ENCODE peak calls at places on chromosomes 13 and 19, in four cellular contexts. One of them, this sample, is unnamed. For H3K9me3, the result is how much of the 10 kb centered on the place peaks cover.

GRCh38 chr13:30898721-30899188 is 7.3 kb upstream of the MEDAG start:
- DNase-seq in gastrocnemius medialis: no peak
- DNase-seq in uterus: no peak
- DNase-seq in tibial nerve: peak
- DNase-seq in this sample: no peak

GRCh38 chr13:32175307-32175706 is 139.9 kb downstream of the ZAR1L start:
- DNase-seq in gastrocnemius medialis: no peak
- DNase-seq in uterus: peak
- DNase-seq in tibial nerve: no peak
- DNase-seq in this sample: no peak

GRCh38 chr13:82878536-82878935 is 1003.7 kb downstream of the SLITRK1 start:
- DNase-seq in gastrocnemius medialis: no peak
- DNase-seq in uterus: no peak
- DNase-seq in tibial nerve: no peak
- DNase-seq in this sample: no peak

GRCh38 chr13:112012705-112013085 is 54.3 kb upstream of the SOX1 start:
- DNase-seq in gastrocnemius medialis: no peak
- DNase-seq in uterus: no peak
- DNase-seq in tibial nerve: no peak
- DNase-seq in this sample: no peak

GRCh38 chr19:17107546-17108452 is 32.2 kb downstream of the MYO9B start:
- DNase-seq in gastrocnemius medialis: peak
- DNase-seq in uterus: peak
- DNase-seq in tibial nerve: peak
- DNase-seq in this sample: peak

GRCh38 chr19:46990998-46991676 is 28.5 kb upstream of the NPAS1 start:
- DNase-seq in gastrocnemius medialis: peak
- DNase-seq in uterus: peak
- DNase-seq in tibial nerve: peak
- DNase-seq in this sample: peak

GRCh38 chr19:49415102-49415809 is 8.0 kb downstream of the PTH2 start:
- DNase-seq in gastrocnemius medialis: no peak
- DNase-seq in uterus: no peak
- DNase-seq in tibial nerve: no peak
- DNase-seq in this sample: no peak

GRCh38 chr19:3536429-3537100 is 2.4 kb upstream of the TEKTIP1 start:
- DNase-seq in gastrocnemius medialis: no peak
- DNase-seq in uterus: no peak
- DNase-seq in tibial nerve: peak
- DNase-seq in this sample: no peak

GRCh38 chr19:739998-740715 is 10.8 kb upstream of the MISP start:
- DNase-seq in gastrocnemius medialis: no peak
- DNase-seq in uterus: no peak
- DNase-seq in tibial nerve: no peak
- DNase-seq in this sample: no peak

GRCh38 chr13:75480691-75481175 is 1.2 kb downstream of the TBC1D4 start:
- DNase-seq in gastrocnemius medialis: peak
- DNase-seq in uterus: peak
- DNase-seq in tibial nerve: peak
- DNase-seq in this sample: peak

GRCh38 chr19:14167013-14167593 is 30.7 kb upstream of the ASF1B start:
- DNase-seq in gastrocnemius medialis: no peak
- DNase-seq in uterus: no peak
- DNase-seq in tibial nerve: no peak
- DNase-seq in this sample: no peak

GRCh38 chr19:10682397-10683063 is 18.7 kb upstream of the QTRT1 start:
- DNase-seq in gastrocnemius medialis: no peak
- DNase-seq in uterus: no peak
- DNase-seq in tibial nerve: no peak
- DNase-seq in this sample: no peak

GRCh38 chr19:49920624-49921363 is 8.2 kb upstream of the ATF5 start:
- DNase-seq in gastrocnemius medialis: no peak
- DNase-seq in uterus: no peak
- DNase-seq in tibial nerve: no peak
- DNase-seq in this sample: no peak

GRCh38 chr13:77779461-77780272 is 82.2 kb downstream of the SLAIN1 start:
- DNase-seq in gastrocnemius medialis: no peak
- DNase-seq in uterus: no peak
- DNase-seq in tibial nerve: peak
- DNase-seq in this sample: no peak

GRCh38 chr13:76825415-76825814 is 60.8 kb downstream of the KCTD12 start:
- DNase-seq in gastrocnemius medialis: no peak
- DNase-seq in uterus: no peak
- DNase-seq in tibial nerve: no peak
- DNase-seq in this sample: no peak

GRCh38 chr19:16594131-16594586 is 21.9 kb upstream of the SLC35E1 start:
- DNase-seq in gastrocnemius medialis: no peak
- DNase-seq in uterus: no peak
- DNase-seq in tibial nerve: no peak
- DNase-seq in this sample: no peak

GRCh38 chr13:24251525-24251924 is 57.9 kb upstream of the C1QTNF9 start:
- DNase-seq in gastrocnemius medialis: no peak
- DNase-seq in uterus: no peak
- DNase-seq in tibial nerve: no peak
- DNase-seq in this sample: no peak

GRCh38 chr13:87554045-87554444 is 117.1 kb upstream of the SLITRK5 start:
- DNase-seq in gastrocnemius medialis: no peak
- DNase-seq in uterus: no peak
- DNase-seq in tibial nerve: no peak
- DNase-seq in this sample: no peak

GRCh38 chr19:55300821-55301458 is 17.1 kb downstream of the BRSK1 start:
- DNase-seq in gastrocnemius medialis: no peak
- DNase-seq in uterus: no peak
- DNase-seq in tibial nerve: no peak
- DNase-seq in this sample: no peak

GRCh38 chr19:7426986-7427385 is 61.8 kb downstream of the PEX11G start:
- DNase-seq in gastrocnemius medialis: no peak
- DNase-seq in uterus: no peak
- DNase-seq in tibial nerve: no peak
- DNase-seq in this sample: no peak

GRCh38 chr13:102405499-102406079 is 3.7 kb upstream of the FGF14 start:
- DNase-seq in gastrocnemius medialis: no peak
- DNase-seq in uterus: no peak
- DNase-seq in tibial nerve: no peak
- DNase-seq in this sample: no peak

GRCh38 chr13:46041335-46041934 is 11.1 kb downstream of the ZC3H13 start:
- DNase-seq in gastrocnemius medialis: no peak
- DNase-seq in uterus: no peak
- DNase-seq in tibial nerve: no peak
- DNase-seq in this sample: no peak

GRCh38 chr13:24684600-24684998 is 4.4 kb downstream of the ATP12A start:
- DNase-seq in gastrocnemius medialis: no peak
- DNase-seq in uterus: no peak
- DNase-seq in tibial nerve: no peak
- DNase-seq in this sample: no peak

GRCh38 chr13:112775791-112776279 is 86.0 kb downstream of the ATP11A start:
- DNase-seq in gastrocnemius medialis: no peak
- DNase-seq in uterus: no peak
- DNase-seq in tibial nerve: no peak
- DNase-seq in this sample: no peak

GRCh38 chr19:535017-535835 is 3.7 kb downstream of the CDC34 start:
- DNase-seq in gastrocnemius medialis: peak
- DNase-seq in uterus: no peak
- DNase-seq in tibial nerve: no peak
- DNase-seq in this sample: no peak

GRCh38 chr19:51703655-51704515 is 10.8 kb downstream of the SPACA6 start:
- DNase-seq in gastrocnemius medialis: peak
- DNase-seq in uterus: peak
- DNase-seq in tibial nerve: peak
- DNase-seq in this sample: peak

GRCh38 chr19:57293719-57294118 is 13.4 kb downstream of the ZNF460 start:
- DNase-seq in gastrocnemius medialis: no peak
- DNase-seq in uterus: no peak
- DNase-seq in tibial nerve: no peak
- DNase-seq in this sample: no peak

GRCh38 chr19:57288373-57288772 is 8.1 kb downstream of the ZNF460 start:
- DNase-seq in gastrocnemius medialis: no peak
- DNase-seq in uterus: no peak
- DNase-seq in tibial nerve: no peak
- DNase-seq in this sample: no peak

GRCh38 chr19:57290970-57291369 is 10.7 kb downstream of the ZNF460 start:
- DNase-seq in gastrocnemius medialis: no peak
- DNase-seq in uterus: no peak
- DNase-seq in tibial nerve: no peak
- DNase-seq in this sample: no peak
- H3K9me3 ChIP-seq in gastrocnemius medialis: under half
- H3K9me3 ChIP-seq in uterus: under half
- H3K9me3 ChIP-seq in tibial nerve: under half
- H3K9me3 ChIP-seq in this sample: half or more

GRCh38 chr19:34482380-34483250 is 1.1 kb downstream of the WTIP start:
- DNase-seq in gastrocnemius medialis: no peak
- DNase-seq in uterus: no peak
- DNase-seq in tibial nerve: no peak
- DNase-seq in this sample: no peak
- H3K27ac ChIP-seq in gastrocnemius medialis: peak
- H3K27ac ChIP-seq in uterus: peak
- H3K27ac ChIP-seq in tibial nerve: peak
- H3K27ac ChIP-seq in this sample: peak

GRCh38 chr13:44068737-44069136 is 189.0 kb downstream of the LACC1 start:
- DNase-seq in gastrocnemius medialis: no peak
- DNase-seq in uterus: no peak
- DNase-seq in tibial nerve: no peak
- DNase-seq in this sample: no peak
- H3K9me3 ChIP-seq in gastrocnemius medialis: under half
- H3K9me3 ChIP-seq in uterus: under half
- H3K9me3 ChIP-seq in tibial nerve: under half
- H3K9me3 ChIP-seq in this sample: under half

DNA sequence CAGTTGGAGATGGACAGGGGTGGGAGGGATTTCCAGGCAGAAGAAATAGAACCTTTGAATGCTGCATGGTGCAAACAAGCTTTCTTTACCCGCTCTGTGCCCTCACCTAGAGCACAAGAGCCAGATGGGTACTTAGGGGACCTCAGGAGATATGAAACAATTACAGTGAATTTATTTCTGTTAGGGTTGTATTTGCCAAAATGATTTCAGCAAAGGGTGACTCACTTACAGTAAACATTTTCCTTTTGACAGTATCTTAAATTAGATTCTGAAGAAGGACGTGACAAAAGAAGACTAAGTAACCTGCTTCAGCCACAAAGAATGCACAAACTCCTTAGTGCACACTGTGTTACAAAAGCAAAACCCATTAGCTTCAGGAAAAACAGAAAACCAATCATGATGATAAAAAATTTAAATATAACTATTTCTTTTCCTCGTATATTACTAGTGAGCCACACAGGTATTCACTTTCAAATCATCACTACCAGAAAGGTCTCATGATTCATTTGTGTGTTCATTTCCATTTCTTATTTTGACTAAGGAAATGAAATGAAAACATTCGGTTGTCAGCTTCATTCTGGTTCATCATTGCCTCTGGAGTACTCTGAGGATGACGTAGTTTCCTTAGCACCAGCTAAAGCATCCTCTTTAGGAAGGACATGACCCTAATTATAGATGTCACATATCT is 158.8 kb downstream of the NHLRC3 start:
- DNase-seq in gastrocnemius medialis: no peak
- DNase-seq in uterus: no peak
- DNase-seq in tibial nerve: no peak
- DNase-seq in this sample: no peak
- H3K27ac ChIP-seq in gastrocnemius medialis: no peak
- H3K27ac ChIP-seq in uterus: peak
- H3K27ac ChIP-seq in tibial nerve: no peak
- H3K27ac ChIP-seq in this sample: no peak

GRCh38 chr19:58209577-58209976 is 19.1 kb upstream of the ZNF544 start:
- DNase-seq in gastrocnemius medialis: no peak
- DNase-seq in uterus: no peak
- DNase-seq in tibial nerve: no peak
- DNase-seq in this sample: no peak
- H3K9me3 ChIP-seq in gastrocnemius medialis: half or more
- H3K9me3 ChIP-seq in uterus: under half
- H3K9me3 ChIP-seq in tibial nerve: under half
- H3K9me3 ChIP-seq in this sample: half or more

GRCh38 chr19:18433039-18433691 is 4.8 kb downstream of the ISYNA1 start:
- DNase-seq in gastrocnemius medialis: no peak
- DNase-seq in uterus: peak
- DNase-seq in tibial nerve: no peak
- DNase-seq in this sample: no peak
- H3K27ac ChIP-seq in gastrocnemius medialis: peak
- H3K27ac ChIP-seq in uterus: peak
- H3K27ac ChIP-seq in tibial nerve: peak
- H3K27ac ChIP-seq in this sample: peak

DNA sequence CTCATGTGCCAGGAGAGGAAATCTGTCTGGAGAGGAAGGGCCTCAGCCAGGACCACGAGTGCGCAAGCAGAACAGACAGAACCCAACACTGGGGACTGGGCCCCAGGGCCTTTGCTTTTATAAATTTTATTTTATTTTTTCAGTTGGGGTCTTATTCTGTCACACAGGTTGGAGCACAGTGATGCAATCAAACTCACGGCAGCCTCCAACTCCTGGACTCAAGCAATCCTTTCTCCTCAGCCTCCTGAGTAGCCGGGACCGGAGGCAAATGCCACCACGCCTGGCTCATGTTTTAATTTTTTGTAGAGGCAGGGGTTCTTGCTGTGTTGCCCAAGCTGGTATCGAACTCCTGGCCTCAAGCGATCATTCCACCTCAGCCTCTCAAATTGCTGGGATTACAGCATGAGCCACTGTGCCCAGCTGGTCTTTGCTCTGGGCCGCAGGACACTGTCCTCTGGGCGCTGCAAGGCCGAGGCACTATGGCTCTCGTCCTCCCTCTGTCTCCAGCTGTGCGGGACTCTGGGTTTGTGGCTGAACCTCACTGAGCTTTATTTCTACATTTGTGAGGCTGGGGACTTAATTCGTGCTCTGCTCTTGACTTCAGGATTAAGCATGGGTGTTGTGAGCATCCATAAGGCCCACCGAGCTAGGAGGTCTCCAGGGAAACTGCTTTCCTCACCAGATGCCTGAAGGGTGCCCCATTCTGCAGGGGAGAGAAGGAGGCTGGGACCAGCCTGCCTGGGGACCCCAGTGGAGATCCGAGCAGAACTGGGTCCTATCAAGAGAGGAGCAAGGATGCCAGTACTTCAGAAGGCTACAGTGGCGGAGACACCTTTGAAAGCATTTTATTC is 144.2 kb upstream of the VSTM2B start:
- DNase-seq in gastrocnemius medialis: no peak
- DNase-seq in uterus: no peak
- DNase-seq in tibial nerve: no peak
- DNase-seq in this sample: peak
- H3K9me3 ChIP-seq in gastrocnemius medialis: under half
- H3K9me3 ChIP-seq in uterus: under half
- H3K9me3 ChIP-seq in tibial nerve: under half
- H3K9me3 ChIP-seq in this sample: under half

DNA sequence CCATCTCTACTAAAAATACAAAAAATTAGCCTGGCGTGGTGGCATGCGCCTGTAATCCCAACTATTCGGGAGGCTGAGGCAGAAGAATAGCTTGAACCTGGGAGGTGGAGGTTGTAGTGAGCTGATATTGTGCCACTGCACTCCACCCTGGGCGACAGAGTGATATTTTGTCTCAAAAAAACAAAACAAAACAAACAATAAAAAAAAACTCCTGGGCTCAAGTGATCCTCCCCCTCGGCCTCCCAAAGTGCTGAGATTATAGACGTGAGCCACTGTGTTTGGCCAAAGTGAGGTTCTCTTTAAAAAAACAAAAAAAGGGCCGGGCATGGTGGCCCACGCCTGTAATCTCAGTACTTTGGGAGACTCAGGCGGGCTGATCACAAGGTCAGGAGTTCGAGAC is 3.8 kb upstream of the JUNB start:
- DNase-seq in gastrocnemius medialis: no peak
- DNase-seq in uterus: no peak
- DNase-seq in tibial nerve: no peak
- DNase-seq in this sample: no peak
- H3K27ac ChIP-seq in gastrocnemius medialis: peak
- H3K27ac ChIP-seq in uterus: peak
- H3K27ac ChIP-seq in tibial nerve: peak
- H3K27ac ChIP-seq in this sample: peak

This sample was measured in breast epithelium.